ENCODE peak calls at places on chromosomes 4 and X, in seven cellular contexts. U, L, N, D, P, E and X are unnamed samples.

GRCh38 chr4:167883271-167883670 is 209.1 kb upstream of the ANXA10 start:
- DNase-seq in D (no peak), L (no peak), N (no peak), P (no peak), U (no peak), E (no peak), X (no peak)

GRCh38 chr4:62898115-62898514 is 1511.1 kb downstream of the TECRL start:
- DNase-seq in E (no peak), N (no peak), D (no peak), P (no peak), U (no peak), L (no peak), X (no peak)

GRCh38 chr4:21411086-21411485 is 537.5 kb downstream of the KCNIP4 start:
- DNase-seq in N (no peak), D (no peak), E (no peak), P (no peak), L (no peak), U (no peak), X (no peak)

GRCh38 chr4:174864031-174864430 is 35.0 kb upstream of the GLRA3 start:
- DNase-seq in D (no peak), E (no peak), N (no peak), L (no peak), U (no peak), P (no peak), X (no peak)

GRCh38 chr4:87973283-87974169 is 2.0 kb upstream of the SPP1 start:
- DNase-seq in N (peak; percentile 69), U (peak; percentile 81), L (peak; percentile 84), D (peak; percentile 28), E (peak; percentile 89), P (no peak), X (no peak)

GRCh38 chr4:8188085-8188484 is 11.0 kb upstream of the SH3TC1 start:
- DNase-seq in E (peak; percentile 20), L (no peak), D (no peak), U (peak; percentile 36), P (no peak), N (no peak), X (no peak)

GRCh38 chrX:31123335-31123734 is 51.5 kb upstream of the FTHL17 start:
- DNase-seq in P (no peak), L (no peak), D (no peak), N (no peak), E (no peak), U (no peak), X (no peak)

GRCh38 chr4:153152453-153153338 is 51.5 kb upstream of the TRIM2 start:
- DNase-seq in N (peak; percentile 40), E (peak; percentile 43), U (no peak), L (no peak), D (peak; percentile 62), P (no peak), X (peak; percentile 43)

GRCh38 chrX:133792198-133792953 is 193.0 kb downstream of the GPC3 start:
- DNase-seq in U (peak; percentile 62), L (no peak), D (peak; percentile 61), P (peak; percentile 18), N (peak; percentile 85), E (peak; percentile 74), X (peak; percentile 42)

GRCh38 chrX:115525486-115525885 is 35.5 kb upstream of the PLS3 start:
- DNase-seq in U (no peak), N (no peak), L (no peak), P (no peak), E (no peak), D (no peak), X (no peak)

GRCh38 chrX:148499638-148500427 is 584 bp upstream of the AFF2 start:
- DNase-seq in L (no peak), P (no peak), N (no peak), D (no peak), E (no peak), U (no peak), X (no peak)

GRCh38 chr4:182478475-182478874 is 235.3 kb downstream of the TENM3 start:
- DNase-seq in D (no peak), U (peak; percentile 26), L (no peak), N (peak; percentile 76), E (peak; percentile 65), P (peak; percentile 8), X (no peak)

GRCh38 chr4:146132445-146132844 is 43.1 kb upstream of the LSM6 start:
- DNase-seq in L (no peak), D (no peak), E (no peak), P (no peak), U (no peak), N (no peak), X (no peak)

GRCh38 chr4:101009471-101009870 is 337.9 kb downstream of the PPP3CA start:
- DNase-seq in P (no peak), U (no peak), L (no peak), E (no peak), D (no peak), N (no peak), X (no peak)